ENCODE peak calls at places on chromosomes 12 and 14, in ten cellular contexts. E is stomach, L is A549, H is transverse colon, J is upper lobe of left lung, N is K562, Z is sigmoid colon, O is ovary, M is suprapubic skin, R is H1. F is an unnamed sample.
A peak's percentile ranks its signal among the peaks of the same experiment; 100 is the strongest.

GRCh38 chr14:93987376-93987775 is 9.7 kb upstream of the CCDC197 start:
- DNase-seq in E (no peak), L (no peak), H (no peak), J (no peak), N (no peak), Z (no peak), O (no peak), M (no peak), R (no peak), F (no peak)

GRCh38 chr12:105107176-105107496 is 395 bp upstream of the WASHC4 start:
- DNase-seq in E (no peak), L (peak; percentile 73), H (no peak), J (no peak), N (peak; percentile 49), Z (peak; percentile 68), O (no peak), M (no peak), R (no peak), F (no peak)

GRCh38 chr14:101875726-101876268 is 88.6 kb upstream of the DYNC1H1 start:
- DNase-seq in E (no peak), L (no peak), H (no peak), J (no peak), N (no peak), Z (no peak), O (no peak), M (no peak), R (no peak), F (no peak)

GRCh38 chr14:67999693-68000384 is 180.3 kb downstream of the RAD51B start:
- DNase-seq in E (no peak), L (peak; percentile 71), H (no peak), J (no peak), N (no peak), Z (no peak), O (no peak), M (no peak), R (no peak), F (no peak)

GRCh38 chr12:97948591-97948990 is 486.0 kb downstream of the RMST start:
- DNase-seq in E (no peak), L (no peak), H (no peak), J (no peak), N (no peak), Z (no peak), O (no peak), M (no peak), R (no peak), F (no peak)

GRCh38 chr12:71164877-71165197 is 7.0 kb upstream of the TSPAN8 start:
- DNase-seq in E (no peak), L (no peak), H (peak; percentile 48), J (no peak), N (no peak), Z (no peak), O (no peak), M (no peak), R (no peak), F (no peak)

GRCh38 chr14:68245146-68246073 is 425.8 kb downstream of the RAD51B start:
- DNase-seq in E (no peak), L (no peak), H (no peak), J (no peak), N (peak; percentile 20), Z (peak; percentile 70), O (peak; percentile 60), M (no peak), R (no peak), F (no peak)

GRCh38 chr14:69288956-69289705 is 29.2 kb downstream of the GALNT16 start:
- DNase-seq in E (no peak), L (no peak), H (no peak), J (no peak), N (no peak), Z (no peak), O (no peak), M (no peak), R (peak; percentile 30), F (no peak)

GRCh38 chr14:33229269-33229924 is 290.7 kb downstream of the NPAS3 start:
- DNase-seq in E (no peak), L (no peak), H (no peak), J (no peak), N (no peak), Z (no peak), O (no peak), M (no peak), R (no peak), F (no peak)

GRCh38 chr14:97584528-97584927 is 787.3 kb downstream of the VRK1 start:
- DNase-seq in E (no peak), L (no peak), H (no peak), J (no peak), N (no peak), Z (no peak), O (no peak), M (no peak), R (no peak), F (no peak)

GRCh38 chr12:13941258-13942249 is 39.8 kb downstream of the GRIN2B start:
- DNase-seq in E (peak; percentile 75), L (peak; percentile 96), H (peak; percentile 78), J (no peak), N (peak; percentile 8), Z (no peak), O (no peak), M (no peak), R (peak; percentile 62), F (no peak)

GRCh38 chr14:24804813-24805212 is 170.8 kb upstream of the GZMB start:
- DNase-seq in E (no peak), L (no peak), H (no peak), J (no peak), N (no peak), Z (no peak), O (no peak), M (no peak), R (no peak), F (no peak)

GRCh38 chr14:61063461-61063860 is 82.4 kb downstream of the SLC38A6 start:
- DNase-seq in E (no peak), L (no peak), H (no peak), J (no peak), N (no peak), Z (no peak), O (no peak), M (no peak), R (no peak), F (no peak)
- TF ChIP-seq EP300 in E (no peak), L (no peak), H (no peak), J (no peak), N (no peak), Z (no peak), O (no peak), M (no peak), R (no peak), F (no peak)

DNA sequence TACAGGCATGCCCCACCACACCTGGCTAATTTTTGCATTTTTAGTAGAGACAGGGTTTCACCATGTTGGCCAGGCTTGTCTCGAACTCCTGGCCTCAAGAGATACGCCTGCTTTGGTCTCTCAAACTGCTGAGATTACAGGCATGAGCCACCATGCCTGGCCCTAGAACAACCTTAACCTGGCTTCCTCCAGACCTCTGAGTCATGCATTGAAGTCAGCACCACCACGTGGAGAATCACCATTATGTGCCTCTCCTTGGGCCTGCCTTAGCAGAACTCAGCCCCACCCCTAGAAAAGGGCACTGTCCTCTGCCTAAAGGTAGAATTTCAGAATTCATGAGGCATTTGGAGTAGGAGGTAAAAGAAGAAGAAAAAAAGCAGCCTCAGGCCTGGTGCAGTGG is 49.0 kb downstream of the LIMA1 start:
- DNase-seq in E (peak; percentile 32), L (peak; percentile 63), H (peak; percentile 59), J (no peak), N (peak; percentile 45), Z (no peak), O (no peak), M (no peak), R (no peak), F (no peak)
- TF ChIP-seq EP300 in E (no peak), L (no peak), H (no peak), J (no peak), N (no peak), Z (no peak), O (no peak), M (no peak), R (no peak), F (no peak)

GRCh38 chr12:114938487-114939210 is 254.7 kb upstream of the TBX3 start:
- DNase-seq in E (no peak), L (no peak), H (no peak), J (no peak), N (no peak), Z (no peak), O (no peak), M (no peak), R (no peak), F (no peak)

GRCh38 chr12:114933428-114934160 is 249.6 kb upstream of the TBX3 start:
- DNase-seq in E (no peak), L (peak; percentile 94), H (no peak), J (no peak), N (no peak), Z (no peak), O (no peak), M (no peak), R (no peak), F (no peak)

GRCh38 chr12:114935658-114936057 is 251.7 kb upstream of the TBX3 start:
- DNase-seq in E (no peak), L (peak; percentile 46), H (no peak), J (no peak), N (no peak), Z (no peak), O (no peak), M (no peak), R (no peak), F (no peak)

GRCh38 chr12:114932806-114933205 is 248.8 kb upstream of the TBX3 start:
- DNase-seq in E (no peak), L (no peak), H (no peak), J (no peak), N (no peak), Z (no peak), O (no peak), M (no peak), R (no peak), F (no peak)

DNA sequence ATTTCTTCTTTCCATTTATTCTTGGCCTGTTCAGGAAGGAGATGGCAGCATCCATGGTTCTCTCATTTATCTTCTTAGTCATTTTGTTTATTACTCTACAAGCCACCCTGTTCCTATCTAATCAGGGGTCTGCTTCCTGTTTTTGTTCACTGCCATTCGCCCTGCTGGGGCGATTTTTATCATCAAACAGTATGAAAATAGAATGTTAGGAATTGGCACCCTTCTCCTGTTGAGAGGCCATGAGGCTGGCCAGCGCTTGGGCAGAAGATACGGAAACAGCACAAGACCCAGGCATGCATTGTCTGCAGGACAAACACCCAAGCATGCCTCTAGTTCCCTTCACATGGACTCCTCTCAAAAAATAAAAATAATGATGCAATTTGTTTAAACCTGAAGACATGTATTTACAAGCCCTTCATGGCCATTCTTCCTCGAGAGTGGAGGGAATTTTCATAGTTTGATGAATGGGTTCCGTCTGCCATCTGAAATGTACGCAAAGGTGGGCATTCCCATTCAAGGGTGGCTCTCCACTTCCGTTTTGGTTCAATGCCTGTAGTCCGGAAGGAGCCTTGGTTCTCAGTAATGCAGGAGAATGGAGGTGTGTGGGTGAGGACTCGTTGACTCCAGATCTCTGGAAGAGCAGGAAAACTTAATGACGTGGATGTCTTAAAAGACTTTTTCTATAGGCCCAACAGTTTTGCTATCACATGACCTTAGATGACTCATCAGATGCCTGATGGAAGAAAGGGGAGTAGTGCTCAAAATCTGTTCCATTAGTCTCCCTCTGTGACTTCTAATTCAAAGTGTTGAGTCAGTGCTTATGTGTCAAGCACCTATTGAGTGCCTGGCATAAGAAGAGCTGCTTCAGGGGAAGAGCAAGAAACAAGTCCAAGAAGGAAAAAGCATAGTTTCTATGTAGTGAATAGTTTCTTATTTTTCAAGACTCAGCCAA is 252.4 kb upstream of the TBX3 start:
- DNase-seq in E (no peak), L (no peak), H (no peak), J (no peak), N (no peak), Z (no peak), O (no peak), M (no peak), R (no peak), F (no peak)
- TF ChIP-seq EP300 in E (no peak), L (no peak), H (no peak), J (no peak), N (no peak), Z (no peak), O (no peak), M (no peak), R (no peak), F (no peak)

GRCh38 chr12:131132118-131132892 is 178.6 kb downstream of the ADGRD1 start:
- DNase-seq in E (peak; percentile 64), L (peak; percentile 73), H (peak; percentile 67), J (peak; percentile 92), N (peak; percentile 84), Z (peak; percentile 85), O (peak; percentile 84), M (peak; percentile 78), R (peak; percentile 96), F (peak; percentile 62)
- TF ChIP-seq EP300 in E (no peak), L (no peak), H (no peak), J (no peak), N (no peak), Z (no peak), O (no peak), M (no peak), R (no peak), F (no peak)